ENCODE peak calls at places on chromosome 17, in eight cellular contexts. T, L, W, R, O, C, Y and E are unnamed samples.

GRCh38 chr17:49708515-49709161 is 874 bp upstream of the SLC35B1 start:
- DNase-seq in C (no peak), L (no peak), T (no peak), Y (no peak), O (no peak), R (no peak), W (peak), E (no peak)

GRCh38 chr17:55527520-55528118 is 16.4 kb upstream of the SMIM36 start:
- DNase-seq in O (peak), W (no peak), T (peak), R (no peak), C (no peak), L (peak), Y (no peak), E (peak)

GRCh38 chr17:49997256-49997735 is 2.3 kb upstream of the DLX3 start:
- DNase-seq in Y (no peak), L (no peak), R (no peak), C (no peak), W (no peak), O (no peak), T (no peak), E (no peak)

GRCh38 chr17:73481672-73482071 is 162.6 kb downstream of the SDK2 start:
- DNase-seq in R (no peak), T (no peak), Y (no peak), O (no peak), W (no peak), L (no peak), C (no peak), E (no peak)

GRCh38 chr17:69448431-69449102 is 34.1 kb downstream of the MAP2K6 start:
- DNase-seq in C (no peak), O (peak), T (no peak), W (no peak), R (no peak), Y (no peak), L (no peak), E (no peak)

GRCh38 chr17:48427598-48427997 is 2.4 kb downstream of the SKAP1 start:
- DNase-seq in T (no peak), Y (no peak), O (no peak), R (no peak), W (no peak), L (no peak), C (peak), E (no peak)

GRCh38 chr17:70132505-70132904 is 36.8 kb upstream of the KCNJ2 start:
- DNase-seq in R (no peak), W (no peak), C (no peak), L (no peak), T (no peak), O (no peak), Y (no peak), E (no peak)

GRCh38 chr17:17580662-17581470 is 10.6 kb downstream of the PEMT start:
- DNase-seq in R (no peak), Y (no peak), L (no peak), C (no peak), T (peak), W (no peak), O (no peak), E (peak)

GRCh38 chr17:36703860-36704266 is 102.5 kb downstream of the MRM1 start:
- DNase-seq in Y (no peak), R (no peak), C (peak), L (no peak), T (peak), W (no peak), O (peak), E (peak)

GRCh38 chr17:56291226-56291805 is 138.0 kb downstream of the ANKFN1 start:
- DNase-seq in O (no peak), T (peak), Y (no peak), R (no peak), W (no peak), L (no peak), C (no peak), E (peak)

GRCh38 chr17:30426292-30426691 is 47.6 kb downstream of the CPD start:
- DNase-seq in T (peak), Y (no peak), W (no peak), R (no peak), O (no peak), C (no peak), L (no peak), E (peak)

GRCh38 chr17:4840893-4841242 is 7.7 kb downstream of the MINK1 start:
- DNase-seq in C (no peak), T (no peak), L (no peak), R (no peak), O (no peak), Y (no peak), W (no peak), E (no peak)

GRCh38 chr17:73288534-73289302 is 23.1 kb downstream of the CDC42EP4 start:
- DNase-seq in W (no peak), L (no peak), R (no peak), C (no peak), Y (no peak), O (peak), T (no peak), E (peak)